ENCODE peak calls at places on chromosomes 6 and 20, in eight cellular contexts. One of them, this sample, is unnamed.

GRCh38 chr20:22354647-22355046 is 229.7 kb downstream of the FOXA2 start:
- DNase-seq in endodermal cell: no peak
- DNase-seq in brain microvascular endothelial cell: no peak
- DNase-seq in nucleus accumbens: no peak
- DNase-seq in WTC11: no peak
- DNase-seq in CD4-positive, alpha-beta memory T cell: no peak
- DNase-seq in GM10248: no peak
- DNase-seq in activated CD4-positive, alpha-beta T cell treated with anti-CD3 and anti-CD28 coated beads for 36 hours: no peak
- DNase-seq in this sample: no peak

GRCh38 chr6:155340464-155341129 is 26.3 kb upstream of the TFB1M start:
- DNase-seq in CD4-positive, alpha-beta memory T cell: no peak
- DNase-seq in brain microvascular endothelial cell: peak; percentile 76
- DNase-seq in nucleus accumbens: no peak
- DNase-seq in GM10248: no peak
- DNase-seq in endodermal cell: peak; percentile 72
- DNase-seq in WTC11: no peak
- DNase-seq in activated CD4-positive, alpha-beta T cell treated with anti-CD3 and anti-CD28 coated beads for 36 hours: no peak
- DNase-seq in this sample: no peak

GRCh38 chr6:7249391-7249790 is 63.6 kb downstream of the SSR1 start:
- DNase-seq in GM10248: no peak
- DNase-seq in activated CD4-positive, alpha-beta T cell treated with anti-CD3 and anti-CD28 coated beads for 36 hours: no peak
- DNase-seq in endodermal cell: no peak
- DNase-seq in CD4-positive, alpha-beta memory T cell: no peak
- DNase-seq in WTC11: no peak
- DNase-seq in brain microvascular endothelial cell: no peak
- DNase-seq in nucleus accumbens: no peak
- DNase-seq in this sample: no peak

GRCh38 chr6:123564363-123564762 is 72.4 kb downstream of the TRDN start:
- DNase-seq in WTC11: no peak
- DNase-seq in nucleus accumbens: no peak
- DNase-seq in endodermal cell: no peak
- DNase-seq in brain microvascular endothelial cell: no peak
- DNase-seq in activated CD4-positive, alpha-beta T cell treated with anti-CD3 and anti-CD28 coated beads for 36 hours: no peak
- DNase-seq in CD4-positive, alpha-beta memory T cell: no peak
- DNase-seq in GM10248: no peak
- DNase-seq in this sample: no peak

GRCh38 chr20:32112862-32113261 is 3.3 kb downstream of the TM9SF4 start:
- DNase-seq in GM10248: no peak
- DNase-seq in endodermal cell: no peak
- DNase-seq in nucleus accumbens: no peak
- DNase-seq in WTC11: no peak
- DNase-seq in brain microvascular endothelial cell: no peak
- DNase-seq in activated CD4-positive, alpha-beta T cell treated with anti-CD3 and anti-CD28 coated beads for 36 hours: peak; percentile 15
- DNase-seq in CD4-positive, alpha-beta memory T cell: no peak
- DNase-seq in this sample: no peak

GRCh38 chr6:44627879-44628271 is 240.4 kb downstream of the CDC5L start:
- DNase-seq in GM10248: no peak
- DNase-seq in endodermal cell: no peak
- DNase-seq in WTC11: no peak
- DNase-seq in activated CD4-positive, alpha-beta T cell treated with anti-CD3 and anti-CD28 coated beads for 36 hours: no peak
- DNase-seq in nucleus accumbens: no peak
- DNase-seq in CD4-positive, alpha-beta memory T cell: no peak
- DNase-seq in brain microvascular endothelial cell: no peak
- DNase-seq in this sample: no peak

GRCh38 chr6:107991939-107992560 is 34.0 kb upstream of the SEC63 start:
- DNase-seq in CD4-positive, alpha-beta memory T cell: no peak
- DNase-seq in nucleus accumbens: no peak
- DNase-seq in WTC11: no peak
- DNase-seq in GM10248: no peak
- DNase-seq in activated CD4-positive, alpha-beta T cell treated with anti-CD3 and anti-CD28 coated beads for 36 hours: no peak
- DNase-seq in brain microvascular endothelial cell: no peak
- DNase-seq in endodermal cell: no peak
- DNase-seq in this sample: no peak

GRCh38 chr6:11575408-11576033 is 38.0 kb downstream of the TMEM170B start:
- DNase-seq in CD4-positive, alpha-beta memory T cell: peak; percentile 39
- DNase-seq in GM10248: peak; percentile 45
- DNase-seq in endodermal cell: peak; percentile 84
- DNase-seq in activated CD4-positive, alpha-beta T cell treated with anti-CD3 and anti-CD28 coated beads for 36 hours: peak; percentile 67
- DNase-seq in WTC11: peak; percentile 63
- DNase-seq in brain microvascular endothelial cell: peak; percentile 78
- DNase-seq in nucleus accumbens: peak; percentile 3
- DNase-seq in this sample: peak; percentile 72

GRCh38 chr6:167350731-167351655 is 26.1 kb downstream of the TTLL2 start:
- DNase-seq in activated CD4-positive, alpha-beta T cell treated with anti-CD3 and anti-CD28 coated beads for 36 hours: peak; percentile 96
- DNase-seq in nucleus accumbens: peak; percentile 19
- DNase-seq in brain microvascular endothelial cell: peak; percentile 61
- DNase-seq in endodermal cell: peak; percentile 98
- DNase-seq in CD4-positive, alpha-beta memory T cell: peak; percentile 83
- DNase-seq in WTC11: peak; percentile 97
- DNase-seq in GM10248: peak; percentile 61
- DNase-seq in this sample: peak; percentile 24

GRCh38 chr20:37259865-37260264 is 1.7 kb downstream of the GHRH start:
- DNase-seq in CD4-positive, alpha-beta memory T cell: no peak
- DNase-seq in GM10248: no peak
- DNase-seq in activated CD4-positive, alpha-beta T cell treated with anti-CD3 and anti-CD28 coated beads for 36 hours: no peak
- DNase-seq in endodermal cell: no peak
- DNase-seq in WTC11: no peak
- DNase-seq in nucleus accumbens: no peak
- DNase-seq in brain microvascular endothelial cell: no peak
- DNase-seq in this sample: no peak

GRCh38 chr6:20325641-20326421 is 75.8 kb upstream of the E2F3 start:
- DNase-seq in endodermal cell: no peak
- DNase-seq in CD4-positive, alpha-beta memory T cell: no peak
- DNase-seq in brain microvascular endothelial cell: no peak
- DNase-seq in nucleus accumbens: no peak
- DNase-seq in GM10248: no peak
- DNase-seq in activated CD4-positive, alpha-beta T cell treated with anti-CD3 and anti-CD28 coated beads for 36 hours: no peak
- DNase-seq in WTC11: no peak
- DNase-seq in this sample: no peak

GRCh38 chr6:32685603-32686002 is 19.1 kb upstream of the HLA-DQB1 start:
- DNase-seq in brain microvascular endothelial cell: no peak
- DNase-seq in CD4-positive, alpha-beta memory T cell: peak; percentile 89
- DNase-seq in GM10248: peak; percentile 61
- DNase-seq in activated CD4-positive, alpha-beta T cell treated with anti-CD3 and anti-CD28 coated beads for 36 hours: peak; percentile 17
- DNase-seq in nucleus accumbens: no peak
- DNase-seq in WTC11: no peak
- DNase-seq in endodermal cell: no peak
- DNase-seq in this sample: no peak

GRCh38 chr6:143962644-143962929 is 45.5 kb downstream of the PLAGL1 start:
- DNase-seq in endodermal cell: peak; percentile 75
- DNase-seq in WTC11: no peak
- DNase-seq in GM10248: no peak
- DNase-seq in brain microvascular endothelial cell: peak; percentile 11
- DNase-seq in activated CD4-positive, alpha-beta T cell treated with anti-CD3 and anti-CD28 coated beads for 36 hours: no peak
- DNase-seq in CD4-positive, alpha-beta memory T cell: no peak
- DNase-seq in nucleus accumbens: no peak
- DNase-seq in this sample: no peak

GRCh38 chr6:34795836-34796425 is 4.0 kb downstream of the BLTP3A start:
- DNase-seq in nucleus accumbens: no peak
- DNase-seq in GM10248: no peak
- DNase-seq in WTC11: no peak
- DNase-seq in activated CD4-positive, alpha-beta T cell treated with anti-CD3 and anti-CD28 coated beads for 36 hours: no peak
- DNase-seq in brain microvascular endothelial cell: peak; percentile 28
- DNase-seq in CD4-positive, alpha-beta memory T cell: no peak
- DNase-seq in endodermal cell: no peak
- DNase-seq in this sample: no peak

GRCh38 chr6:102662851-102663250 is 1269.3 kb downstream of the GRIK2 start:
- DNase-seq in brain microvascular endothelial cell: no peak
- DNase-seq in WTC11: no peak
- DNase-seq in nucleus accumbens: no peak
- DNase-seq in endodermal cell: no peak
- DNase-seq in activated CD4-positive, alpha-beta T cell treated with anti-CD3 and anti-CD28 coated beads for 36 hours: no peak
- DNase-seq in CD4-positive, alpha-beta memory T cell: no peak
- DNase-seq in GM10248: no peak
- DNase-seq in this sample: no peak

GRCh38 chr6:13339863-13340635 is 11.7 kb upstream of the TBC1D7 start:
- DNase-seq in endodermal cell: no peak
- DNase-seq in activated CD4-positive, alpha-beta T cell treated with anti-CD3 and anti-CD28 coated beads for 36 hours: no peak
- DNase-seq in brain microvascular endothelial cell: no peak
- DNase-seq in GM10248: no peak
- DNase-seq in CD4-positive, alpha-beta memory T cell: no peak
- DNase-seq in WTC11: no peak
- DNase-seq in nucleus accumbens: no peak
- DNase-seq in this sample: no peak

GRCh38 chr20:63580796-63581461 is 6.9 kb upstream of the HELZ2 start:
- DNase-seq in endodermal cell: peak; percentile 67
- DNase-seq in nucleus accumbens: peak; percentile 34
- DNase-seq in WTC11: peak; percentile 48
- DNase-seq in GM10248: peak; percentile 81
- DNase-seq in CD4-positive, alpha-beta memory T cell: peak; percentile 78
- DNase-seq in activated CD4-positive, alpha-beta T cell treated with anti-CD3 and anti-CD28 coated beads for 36 hours: peak; percentile 88
- DNase-seq in brain microvascular endothelial cell: peak; percentile 31
- DNase-seq in this sample: no peak

GRCh38 chr20:60123652-60124051 is 165.4 kb downstream of the CDH26 start:
- DNase-seq in activated CD4-positive, alpha-beta T cell treated with anti-CD3 and anti-CD28 coated beads for 36 hours: no peak
- DNase-seq in GM10248: no peak
- DNase-seq in brain microvascular endothelial cell: no peak
- DNase-seq in endodermal cell: no peak
- DNase-seq in WTC11: no peak
- DNase-seq in CD4-positive, alpha-beta memory T cell: no peak
- DNase-seq in nucleus accumbens: no peak
- DNase-seq in this sample: no peak

GRCh38 chr6:73262701-73263569 is at the start of gene KHDC1:
- DNase-seq in GM10248: peak; percentile 82
- DNase-seq in endodermal cell: peak; percentile 88
- DNase-seq in nucleus accumbens: peak; percentile 29
- DNase-seq in WTC11: peak; percentile 66
- DNase-seq in activated CD4-positive, alpha-beta T cell treated with anti-CD3 and anti-CD28 coated beads for 36 hours: peak; percentile 74
- DNase-seq in brain microvascular endothelial cell: peak; percentile 34
- DNase-seq in CD4-positive, alpha-beta memory T cell: peak; percentile 50
- DNase-seq in this sample: no peak

GRCh38 chr6:14616611-14617010 is 499.0 kb downstream of the CD83 start:
- DNase-seq in endodermal cell: no peak
- DNase-seq in brain microvascular endothelial cell: no peak
- DNase-seq in WTC11: no peak
- DNase-seq in activated CD4-positive, alpha-beta T cell treated with anti-CD3 and anti-CD28 coated beads for 36 hours: no peak
- DNase-seq in nucleus accumbens: no peak
- DNase-seq in GM10248: no peak
- DNase-seq in CD4-positive, alpha-beta memory T cell: no peak
- DNase-seq in this sample: no peak

GRCh38 chr6:37160922-37161778 is 8.8 kb upstream of the PIM1 start:
- DNase-seq in endodermal cell: no peak
- DNase-seq in WTC11: no peak
- DNase-seq in GM10248: peak; percentile 63
- DNase-seq in activated CD4-positive, alpha-beta T cell treated with anti-CD3 and anti-CD28 coated beads for 36 hours: no peak
- DNase-seq in nucleus accumbens: no peak
- DNase-seq in brain microvascular endothelial cell: peak; percentile 60
- DNase-seq in CD4-positive, alpha-beta memory T cell: no peak
- DNase-seq in this sample: no peak

GRCh38 chr6:89369009-89369408 is 16.5 kb upstream of the UBE2J1 start:
- DNase-seq in GM10248: no peak
- DNase-seq in activated CD4-positive, alpha-beta T cell treated with anti-CD3 and anti-CD28 coated beads for 36 hours: no peak
- DNase-seq in WTC11: peak; percentile 50
- DNase-seq in nucleus accumbens: peak; percentile 9
- DNase-seq in brain microvascular endothelial cell: peak; percentile 47
- DNase-seq in CD4-positive, alpha-beta memory T cell: no peak
- DNase-seq in endodermal cell: peak; percentile 77
- DNase-seq in this sample: no peak

GRCh38 chr6:39178235-39178634 is 51.0 kb downstream of the KCNK5 start:
- DNase-seq in GM10248: no peak
- DNase-seq in activated CD4-positive, alpha-beta T cell treated with anti-CD3 and anti-CD28 coated beads for 36 hours: no peak
- DNase-seq in WTC11: no peak
- DNase-seq in endodermal cell: no peak
- DNase-seq in nucleus accumbens: no peak
- DNase-seq in brain microvascular endothelial cell: no peak
- DNase-seq in CD4-positive, alpha-beta memory T cell: no peak
- DNase-seq in this sample: no peak

GRCh38 chr6:40541556-40542174 is 45.5 kb downstream of the LRFN2 start:
- DNase-seq in activated CD4-positive, alpha-beta T cell treated with anti-CD3 and anti-CD28 coated beads for 36 hours: no peak
- DNase-seq in CD4-positive, alpha-beta memory T cell: no peak
- DNase-seq in nucleus accumbens: no peak
- DNase-seq in WTC11: no peak
- DNase-seq in brain microvascular endothelial cell: no peak
- DNase-seq in GM10248: no peak
- DNase-seq in endodermal cell: no peak
- DNase-seq in this sample: no peak

GRCh38 chr6:69729870-69730449 is 66.8 kb downstream of the LMBRD1 start:
- DNase-seq in activated CD4-positive, alpha-beta T cell treated with anti-CD3 and anti-CD28 coated beads for 36 hours: no peak
- DNase-seq in nucleus accumbens: no peak
- DNase-seq in CD4-positive, alpha-beta memory T cell: peak; percentile 9
- DNase-seq in brain microvascular endothelial cell: no peak
- DNase-seq in endodermal cell: no peak
- DNase-seq in WTC11: no peak
- DNase-seq in GM10248: no peak
- DNase-seq in this sample: no peak

GRCh38 chr20:24670981-24671380 is 201.6 kb downstream of the SYNDIG1 start:
- DNase-seq in CD4-positive, alpha-beta memory T cell: no peak
- DNase-seq in activated CD4-positive, alpha-beta T cell treated with anti-CD3 and anti-CD28 coated beads for 36 hours: no peak
- DNase-seq in GM10248: no peak
- DNase-seq in WTC11: no peak
- DNase-seq in nucleus accumbens: no peak
- DNase-seq in brain microvascular endothelial cell: no peak
- DNase-seq in endodermal cell: no peak
- DNase-seq in this sample: no peak

GRCh38 chr6:143429970-143430369 is 20.5 kb downstream of the ADAT2 start:
- DNase-seq in CD4-positive, alpha-beta memory T cell: no peak
- DNase-seq in activated CD4-positive, alpha-beta T cell treated with anti-CD3 and anti-CD28 coated beads for 36 hours: no peak
- DNase-seq in endodermal cell: no peak
- DNase-seq in GM10248: no peak
- DNase-seq in WTC11: no peak
- DNase-seq in brain microvascular endothelial cell: no peak
- DNase-seq in nucleus accumbens: no peak
- DNase-seq in this sample: no peak

GRCh38 chr6:143598466-143599080 is 79.2 kb upstream of the PHACTR2 start:
- DNase-seq in WTC11: no peak
- DNase-seq in brain microvascular endothelial cell: no peak
- DNase-seq in GM10248: peak; percentile 33
- DNase-seq in endodermal cell: no peak
- DNase-seq in CD4-positive, alpha-beta memory T cell: peak; percentile 59
- DNase-seq in nucleus accumbens: no peak
- DNase-seq in activated CD4-positive, alpha-beta T cell treated with anti-CD3 and anti-CD28 coated beads for 36 hours: peak; percentile 25
- DNase-seq in this sample: no peak

GRCh38 chr6:30450908-30451818 is 38.1 kb upstream of the HLA-E start:
- DNase-seq in endodermal cell: peak; percentile 69
- DNase-seq in WTC11: peak; percentile 59
- DNase-seq in brain microvascular endothelial cell: peak; percentile 56
- DNase-seq in activated CD4-positive, alpha-beta T cell treated with anti-CD3 and anti-CD28 coated beads for 36 hours: peak; percentile 75
- DNase-seq in nucleus accumbens: no peak
- DNase-seq in CD4-positive, alpha-beta memory T cell: peak; percentile 78
- DNase-seq in GM10248: peak; percentile 63
- DNase-seq in this sample: no peak

GRCh38 chr20:25399038-25399430 is 8.4 kb upstream of the ABHD12 start:
- DNase-seq in WTC11: no peak
- DNase-seq in brain microvascular endothelial cell: peak; percentile 80
- DNase-seq in activated CD4-positive, alpha-beta T cell treated with anti-CD3 and anti-CD28 coated beads for 36 hours: peak; percentile 15
- DNase-seq in endodermal cell: peak; percentile 69
- DNase-seq in CD4-positive, alpha-beta memory T cell: peak; percentile 48
- DNase-seq in nucleus accumbens: no peak
- DNase-seq in GM10248: peak; percentile 40
- DNase-seq in this sample: peak; percentile 41

GRCh38 chr6:89843070-89843469 is 13.4 kb downstream of the CASP8AP2 start:
- DNase-seq in activated CD4-positive, alpha-beta T cell treated with anti-CD3 and anti-CD28 coated beads for 36 hours: no peak
- DNase-seq in CD4-positive, alpha-beta memory T cell: no peak
- DNase-seq in endodermal cell: no peak
- DNase-seq in WTC11: no peak
- DNase-seq in GM10248: no peak
- DNase-seq in brain microvascular endothelial cell: no peak
- DNase-seq in nucleus accumbens: no peak
- DNase-seq in this sample: no peak

GRCh38 chr6:54135665-54136370 is 24.6 kb downstream of the MLIP start:
- DNase-seq in nucleus accumbens: no peak
- DNase-seq in endodermal cell: no peak
- DNase-seq in brain microvascular endothelial cell: peak; percentile 53
- DNase-seq in activated CD4-positive, alpha-beta T cell treated with anti-CD3 and anti-CD28 coated beads for 36 hours: no peak
- DNase-seq in GM10248: no peak
- DNase-seq in CD4-positive, alpha-beta memory T cell: no peak
- DNase-seq in WTC11: no peak
- DNase-seq in this sample: no peak

GRCh38 chr6:166705070-166705469 is 78.0 kb upstream of the RPS6KA2 start:
- DNase-seq in brain microvascular endothelial cell: no peak
- DNase-seq in activated CD4-positive, alpha-beta T cell treated with anti-CD3 and anti-CD28 coated beads for 36 hours: no peak
- DNase-seq in nucleus accumbens: no peak
- DNase-seq in endodermal cell: peak; percentile 8
- DNase-seq in GM10248: no peak
- DNase-seq in CD4-positive, alpha-beta memory T cell: no peak
- DNase-seq in WTC11: no peak
- DNase-seq in this sample: no peak

GRCh38 chr6:155968921-155969320 is 513.3 kb upstream of the NOX3 start:
- DNase-seq in endodermal cell: no peak
- DNase-seq in WTC11: no peak
- DNase-seq in brain microvascular endothelial cell: no peak
- DNase-seq in activated CD4-positive, alpha-beta T cell treated with anti-CD3 and anti-CD28 coated beads for 36 hours: no peak
- DNase-seq in CD4-positive, alpha-beta memory T cell: no peak
- DNase-seq in GM10248: no peak
- DNase-seq in nucleus accumbens: no peak
- DNase-seq in this sample: no peak

This sample was measured in pulmonary artery endothelial cell.